ENCODE peak calls at places on chromosomes 5 and 9, in eight cellular contexts. One of them, this sample, is unnamed.

GRCh38 chr9:93071464-93071863 is 13.0 kb downstream of the SUSD3 start:
- DNase-seq in psoas muscle: no peak
- DNase-seq in epithelial cell of esophagus: peak; percentile 20
- DNase-seq in HepG2: peak; percentile 31
- DNase-seq in activated effector memory CD4-positive, alpha-beta T cell treated with Interleukin-2 at 50 U/mL for 16 hours: no peak
- DNase-seq in stimulated activated CD4-positive, alpha-beta T cell treated with anti-CD3 and anti-CD28 coated beads, Interleukin-4, amount 100 ng/mL, for 24 hours: no peak
- DNase-seq in WTC11: peak; percentile 62
- DNase-seq in AG09319: no peak
- DNase-seq in this sample: no peak

GRCh38 chr9:95425910-95426551 is 90.7 kb downstream of the PTCH1 start:
- DNase-seq in psoas muscle: no peak
- DNase-seq in epithelial cell of esophagus: peak; percentile 62
- DNase-seq in HepG2: peak; percentile 21
- DNase-seq in activated effector memory CD4-positive, alpha-beta T cell treated with Interleukin-2 at 50 U/mL for 16 hours: no peak
- DNase-seq in stimulated activated CD4-positive, alpha-beta T cell treated with anti-CD3 and anti-CD28 coated beads, Interleukin-4, amount 100 ng/mL, for 24 hours: no peak
- DNase-seq in WTC11: peak; percentile 41
- DNase-seq in AG09319: no peak
- DNase-seq in this sample: no peak

GRCh38 chr9:121692606-121693505 is 41.4 kb downstream of the DAB2IP start:
- DNase-seq in psoas muscle: peak; percentile 50
- DNase-seq in epithelial cell of esophagus: peak; percentile 34
- DNase-seq in HepG2: peak; percentile 81
- DNase-seq in activated effector memory CD4-positive, alpha-beta T cell treated with Interleukin-2 at 50 U/mL for 16 hours: no peak
- DNase-seq in stimulated activated CD4-positive, alpha-beta T cell treated with anti-CD3 and anti-CD28 coated beads, Interleukin-4, amount 100 ng/mL, for 24 hours: no peak
- DNase-seq in WTC11: no peak
- DNase-seq in AG09319: no peak
- DNase-seq in this sample: no peak

GRCh38 chr5:150350524-150351344 is 6.8 kb upstream of the TCOF1 start:
- DNase-seq in psoas muscle: peak; percentile 69
- DNase-seq in epithelial cell of esophagus: peak; percentile 76
- DNase-seq in HepG2: peak; percentile 91
- DNase-seq in activated effector memory CD4-positive, alpha-beta T cell treated with Interleukin-2 at 50 U/mL for 16 hours: peak; percentile 28
- DNase-seq in stimulated activated CD4-positive, alpha-beta T cell treated with anti-CD3 and anti-CD28 coated beads, Interleukin-4, amount 100 ng/mL, for 24 hours: peak; percentile 50
- DNase-seq in WTC11: peak; percentile 88
- DNase-seq in AG09319: peak; percentile 41
- DNase-seq in this sample: peak; percentile 31

GRCh38 chr9:95092321-95093072 is 225.0 kb downstream of the FANCC start:
- DNase-seq in psoas muscle: no peak
- DNase-seq in epithelial cell of esophagus: peak; percentile 75
- DNase-seq in HepG2: no peak
- DNase-seq in activated effector memory CD4-positive, alpha-beta T cell treated with Interleukin-2 at 50 U/mL for 16 hours: no peak
- DNase-seq in stimulated activated CD4-positive, alpha-beta T cell treated with anti-CD3 and anti-CD28 coated beads, Interleukin-4, amount 100 ng/mL, for 24 hours: no peak
- DNase-seq in WTC11: no peak
- DNase-seq in AG09319: no peak
- DNase-seq in this sample: no peak

GRCh38 chr9:110092792-110093191 is 115.2 kb downstream of the C9orf152 start:
- DNase-seq in psoas muscle: no peak
- DNase-seq in epithelial cell of esophagus: no peak
- DNase-seq in HepG2: no peak
- DNase-seq in activated effector memory CD4-positive, alpha-beta T cell treated with Interleukin-2 at 50 U/mL for 16 hours: no peak
- DNase-seq in stimulated activated CD4-positive, alpha-beta T cell treated with anti-CD3 and anti-CD28 coated beads, Interleukin-4, amount 100 ng/mL, for 24 hours: no peak
- DNase-seq in WTC11: no peak
- DNase-seq in AG09319: no peak
- DNase-seq in this sample: no peak

GRCh38 chr5:83957188-83957587 is 236.5 kb upstream of the HAPLN1 start:
- DNase-seq in psoas muscle: no peak
- DNase-seq in epithelial cell of esophagus: peak; percentile 2
- DNase-seq in HepG2: no peak
- DNase-seq in activated effector memory CD4-positive, alpha-beta T cell treated with Interleukin-2 at 50 U/mL for 16 hours: no peak
- DNase-seq in stimulated activated CD4-positive, alpha-beta T cell treated with anti-CD3 and anti-CD28 coated beads, Interleukin-4, amount 100 ng/mL, for 24 hours: no peak
- DNase-seq in WTC11: no peak
- DNase-seq in AG09319: no peak
- DNase-seq in this sample: no peak

GRCh38 chr9:38163518-38163917 is 94.5 kb upstream of the SHB start:
- DNase-seq in psoas muscle: no peak
- DNase-seq in epithelial cell of esophagus: no peak
- DNase-seq in HepG2: no peak
- DNase-seq in activated effector memory CD4-positive, alpha-beta T cell treated with Interleukin-2 at 50 U/mL for 16 hours: no peak
- DNase-seq in stimulated activated CD4-positive, alpha-beta T cell treated with anti-CD3 and anti-CD28 coated beads, Interleukin-4, amount 100 ng/mL, for 24 hours: no peak
- DNase-seq in WTC11: no peak
- DNase-seq in AG09319: no peak
- DNase-seq in this sample: no peak

GRCh38 chr9:87278971-87279731 is 218.5 kb upstream of the DAPK1 start:
- DNase-seq in psoas muscle: no peak
- DNase-seq in epithelial cell of esophagus: peak; percentile 55
- DNase-seq in HepG2: no peak
- DNase-seq in activated effector memory CD4-positive, alpha-beta T cell treated with Interleukin-2 at 50 U/mL for 16 hours: no peak
- DNase-seq in stimulated activated CD4-positive, alpha-beta T cell treated with anti-CD3 and anti-CD28 coated beads, Interleukin-4, amount 100 ng/mL, for 24 hours: no peak
- DNase-seq in WTC11: no peak
- DNase-seq in AG09319: no peak
- DNase-seq in this sample: no peak

GRCh38 chr9:130372057-130372456 is 72.7 kb upstream of the ASS1 start:
- DNase-seq in psoas muscle: no peak
- DNase-seq in epithelial cell of esophagus: peak; percentile 16
- DNase-seq in HepG2: no peak
- DNase-seq in activated effector memory CD4-positive, alpha-beta T cell treated with Interleukin-2 at 50 U/mL for 16 hours: no peak
- DNase-seq in stimulated activated CD4-positive, alpha-beta T cell treated with anti-CD3 and anti-CD28 coated beads, Interleukin-4, amount 100 ng/mL, for 24 hours: no peak
- DNase-seq in WTC11: no peak
- DNase-seq in AG09319: no peak
- DNase-seq in this sample: no peak

GRCh38 chr5:164324239-164324638 is 818.8 kb downstream of the MAT2B start:
- DNase-seq in psoas muscle: no peak
- DNase-seq in epithelial cell of esophagus: no peak
- DNase-seq in HepG2: no peak
- DNase-seq in activated effector memory CD4-positive, alpha-beta T cell treated with Interleukin-2 at 50 U/mL for 16 hours: no peak
- DNase-seq in stimulated activated CD4-positive, alpha-beta T cell treated with anti-CD3 and anti-CD28 coated beads, Interleukin-4, amount 100 ng/mL, for 24 hours: no peak
- DNase-seq in WTC11: no peak
- DNase-seq in AG09319: no peak
- DNase-seq in this sample: no peak

GRCh38 chr5:33679791-33680190 is 212.0 kb downstream of the ADAMTS12 start:
- DNase-seq in psoas muscle: no peak
- DNase-seq in epithelial cell of esophagus: no peak
- DNase-seq in HepG2: no peak
- DNase-seq in activated effector memory CD4-positive, alpha-beta T cell treated with Interleukin-2 at 50 U/mL for 16 hours: no peak
- DNase-seq in stimulated activated CD4-positive, alpha-beta T cell treated with anti-CD3 and anti-CD28 coated beads, Interleukin-4, amount 100 ng/mL, for 24 hours: no peak
- DNase-seq in WTC11: no peak
- DNase-seq in AG09319: no peak
- DNase-seq in this sample: no peak

GRCh38 chr5:126492939-126493338 is 69.7 kb downstream of the GRAMD2B start:
- DNase-seq in psoas muscle: no peak
- DNase-seq in epithelial cell of esophagus: peak; percentile 39
- DNase-seq in HepG2: peak; percentile 35
- DNase-seq in activated effector memory CD4-positive, alpha-beta T cell treated with Interleukin-2 at 50 U/mL for 16 hours: no peak
- DNase-seq in stimulated activated CD4-positive, alpha-beta T cell treated with anti-CD3 and anti-CD28 coated beads, Interleukin-4, amount 100 ng/mL, for 24 hours: no peak
- DNase-seq in WTC11: peak; percentile 23
- DNase-seq in AG09319: no peak
- DNase-seq in this sample: no peak

GRCh38 chr5:1479581-1480188 is 34.4 kb upstream of the SLC6A3 start:
- DNase-seq in psoas muscle: peak; percentile 44
- DNase-seq in epithelial cell of esophagus: peak; percentile 26
- DNase-seq in HepG2: peak; percentile 23
- DNase-seq in activated effector memory CD4-positive, alpha-beta T cell treated with Interleukin-2 at 50 U/mL for 16 hours: no peak
- DNase-seq in stimulated activated CD4-positive, alpha-beta T cell treated with anti-CD3 and anti-CD28 coated beads, Interleukin-4, amount 100 ng/mL, for 24 hours: peak; percentile 32
- DNase-seq in WTC11: peak; percentile 65
- DNase-seq in AG09319: peak; percentile 18
- DNase-seq in this sample: no peak

GRCh38 chr5:128774605-128775004 is 190.7 kb upstream of the SLC27A6 start:
- DNase-seq in psoas muscle: no peak
- DNase-seq in epithelial cell of esophagus: peak; percentile 21
- DNase-seq in HepG2: no peak
- DNase-seq in activated effector memory CD4-positive, alpha-beta T cell treated with Interleukin-2 at 50 U/mL for 16 hours: no peak
- DNase-seq in stimulated activated CD4-positive, alpha-beta T cell treated with anti-CD3 and anti-CD28 coated beads, Interleukin-4, amount 100 ng/mL, for 24 hours: no peak
- DNase-seq in WTC11: no peak
- DNase-seq in AG09319: no peak
- DNase-seq in this sample: no peak

GRCh38 chr5:112034614-112035013 is 277.6 kb upstream of the NREP start:
- DNase-seq in psoas muscle: no peak
- DNase-seq in epithelial cell of esophagus: no peak
- DNase-seq in HepG2: no peak
- DNase-seq in activated effector memory CD4-positive, alpha-beta T cell treated with Interleukin-2 at 50 U/mL for 16 hours: no peak
- DNase-seq in stimulated activated CD4-positive, alpha-beta T cell treated with anti-CD3 and anti-CD28 coated beads, Interleukin-4, amount 100 ng/mL, for 24 hours: no peak
- DNase-seq in WTC11: no peak
- DNase-seq in AG09319: no peak
- DNase-seq in this sample: no peak

GRCh38 chr9:134057751-134058701 is 9.8 kb downstream of the BRD3 start:
- DNase-seq in psoas muscle: no peak
- DNase-seq in epithelial cell of esophagus: no peak
- DNase-seq in HepG2: peak; percentile 77
- DNase-seq in activated effector memory CD4-positive, alpha-beta T cell treated with Interleukin-2 at 50 U/mL for 16 hours: no peak
- DNase-seq in stimulated activated CD4-positive, alpha-beta T cell treated with anti-CD3 and anti-CD28 coated beads, Interleukin-4, amount 100 ng/mL, for 24 hours: no peak
- DNase-seq in WTC11: no peak
- DNase-seq in AG09319: no peak
- DNase-seq in this sample: no peak

GRCh38 chr5:141850183-141850768 is 27.9 kb downstream of the PCDH1 start:
- DNase-seq in psoas muscle: no peak
- DNase-seq in epithelial cell of esophagus: no peak
- DNase-seq in HepG2: no peak
- DNase-seq in activated effector memory CD4-positive, alpha-beta T cell treated with Interleukin-2 at 50 U/mL for 16 hours: peak; percentile 18
- DNase-seq in stimulated activated CD4-positive, alpha-beta T cell treated with anti-CD3 and anti-CD28 coated beads, Interleukin-4, amount 100 ng/mL, for 24 hours: peak; percentile 42
- DNase-seq in WTC11: no peak
- DNase-seq in AG09319: no peak
- DNase-seq in this sample: peak; percentile 22

GRCh38 chr5:171872666-171873065 is 87.0 kb downstream of the SMIM23 start:
- DNase-seq in psoas muscle: no peak
- DNase-seq in epithelial cell of esophagus: no peak
- DNase-seq in HepG2: no peak
- DNase-seq in activated effector memory CD4-positive, alpha-beta T cell treated with Interleukin-2 at 50 U/mL for 16 hours: no peak
- DNase-seq in stimulated activated CD4-positive, alpha-beta T cell treated with anti-CD3 and anti-CD28 coated beads, Interleukin-4, amount 100 ng/mL, for 24 hours: no peak
- DNase-seq in WTC11: no peak
- DNase-seq in AG09319: no peak
- DNase-seq in this sample: no peak

GRCh38 chr5:61256474-61256873 is 75.6 kb upstream of the ZSWIM6 start:
- DNase-seq in psoas muscle: no peak
- DNase-seq in epithelial cell of esophagus: no peak
- DNase-seq in HepG2: no peak
- DNase-seq in activated effector memory CD4-positive, alpha-beta T cell treated with Interleukin-2 at 50 U/mL for 16 hours: no peak
- DNase-seq in stimulated activated CD4-positive, alpha-beta T cell treated with anti-CD3 and anti-CD28 coated beads, Interleukin-4, amount 100 ng/mL, for 24 hours: no peak
- DNase-seq in WTC11: no peak
- DNase-seq in AG09319: peak; percentile 15
- DNase-seq in this sample: no peak

GRCh38 chr9:89219637-89220036 is 41.0 kb upstream of the SHC3 start:
- DNase-seq in psoas muscle: no peak
- DNase-seq in epithelial cell of esophagus: no peak
- DNase-seq in HepG2: no peak
- DNase-seq in activated effector memory CD4-positive, alpha-beta T cell treated with Interleukin-2 at 50 U/mL for 16 hours: no peak
- DNase-seq in stimulated activated CD4-positive, alpha-beta T cell treated with anti-CD3 and anti-CD28 coated beads, Interleukin-4, amount 100 ng/mL, for 24 hours: no peak
- DNase-seq in WTC11: no peak
- DNase-seq in AG09319: no peak
- DNase-seq in this sample: no peak

GRCh38 chr5:10695055-10695649 is 65.9 kb downstream of the DAP start:
- DNase-seq in psoas muscle: peak; percentile 62
- DNase-seq in epithelial cell of esophagus: peak; percentile 77
- DNase-seq in HepG2: peak; percentile 16
- DNase-seq in activated effector memory CD4-positive, alpha-beta T cell treated with Interleukin-2 at 50 U/mL for 16 hours: no peak
- DNase-seq in stimulated activated CD4-positive, alpha-beta T cell treated with anti-CD3 and anti-CD28 coated beads, Interleukin-4, amount 100 ng/mL, for 24 hours: no peak
- DNase-seq in WTC11: peak; percentile 67
- DNase-seq in AG09319: no peak
- DNase-seq in this sample: no peak

GRCh38 chr9:16363073-16363781 is 507.2 kb downstream of the BNC2 start:
- DNase-seq in psoas muscle: no peak
- DNase-seq in epithelial cell of esophagus: no peak
- DNase-seq in HepG2: no peak
- DNase-seq in activated effector memory CD4-positive, alpha-beta T cell treated with Interleukin-2 at 50 U/mL for 16 hours: no peak
- DNase-seq in stimulated activated CD4-positive, alpha-beta T cell treated with anti-CD3 and anti-CD28 coated beads, Interleukin-4, amount 100 ng/mL, for 24 hours: no peak
- DNase-seq in WTC11: no peak
- DNase-seq in AG09319: no peak
- DNase-seq in this sample: no peak

GRCh38 chr5:56454219-56454862 is 221.2 kb upstream of the ANKRD55 start:
- DNase-seq in psoas muscle: no peak
- DNase-seq in epithelial cell of esophagus: no peak
- DNase-seq in HepG2: no peak
- DNase-seq in activated effector memory CD4-positive, alpha-beta T cell treated with Interleukin-2 at 50 U/mL for 16 hours: no peak
- DNase-seq in stimulated activated CD4-positive, alpha-beta T cell treated with anti-CD3 and anti-CD28 coated beads, Interleukin-4, amount 100 ng/mL, for 24 hours: no peak
- DNase-seq in WTC11: no peak
- DNase-seq in AG09319: no peak
- DNase-seq in this sample: no peak

GRCh38 chr9:93262537-93263310 is 78.8 kb downstream of the WNK2 start:
- DNase-seq in psoas muscle: no peak
- DNase-seq in epithelial cell of esophagus: no peak
- DNase-seq in HepG2: no peak
- DNase-seq in activated effector memory CD4-positive, alpha-beta T cell treated with Interleukin-2 at 50 U/mL for 16 hours: no peak
- DNase-seq in stimulated activated CD4-positive, alpha-beta T cell treated with anti-CD3 and anti-CD28 coated beads, Interleukin-4, amount 100 ng/mL, for 24 hours: no peak
- DNase-seq in WTC11: peak; percentile 12
- DNase-seq in AG09319: no peak
- DNase-seq in this sample: peak; percentile 5

GRCh38 chr9:128787583-128788156 is 617 bp downstream of the TBC1D13 start:
- DNase-seq in psoas muscle: no peak
- DNase-seq in epithelial cell of esophagus: peak; percentile 26
- DNase-seq in HepG2: no peak
- DNase-seq in activated effector memory CD4-positive, alpha-beta T cell treated with Interleukin-2 at 50 U/mL for 16 hours: no peak
- DNase-seq in stimulated activated CD4-positive, alpha-beta T cell treated with anti-CD3 and anti-CD28 coated beads, Interleukin-4, amount 100 ng/mL, for 24 hours: no peak
- DNase-seq in WTC11: no peak
- DNase-seq in AG09319: no peak
- DNase-seq in this sample: no peak

GRCh38 chr5:159262472-159262858 is 625 bp upstream of the UBLCP1 start:
- DNase-seq in psoas muscle: no peak
- DNase-seq in epithelial cell of esophagus: peak; percentile 74
- DNase-seq in HepG2: no peak
- DNase-seq in activated effector memory CD4-positive, alpha-beta T cell treated with Interleukin-2 at 50 U/mL for 16 hours: no peak
- DNase-seq in stimulated activated CD4-positive, alpha-beta T cell treated with anti-CD3 and anti-CD28 coated beads, Interleukin-4, amount 100 ng/mL, for 24 hours: no peak
- DNase-seq in WTC11: no peak
- DNase-seq in AG09319: no peak
- DNase-seq in this sample: no peak

GRCh38 chr9:125989524-125990180 is 242.5 kb downstream of the PBX3 start:
- DNase-seq in psoas muscle: no peak
- DNase-seq in epithelial cell of esophagus: no peak
- DNase-seq in HepG2: no peak
- DNase-seq in activated effector memory CD4-positive, alpha-beta T cell treated with Interleukin-2 at 50 U/mL for 16 hours: no peak
- DNase-seq in stimulated activated CD4-positive, alpha-beta T cell treated with anti-CD3 and anti-CD28 coated beads, Interleukin-4, amount 100 ng/mL, for 24 hours: no peak
- DNase-seq in WTC11: no peak
- DNase-seq in AG09319: no peak
- DNase-seq in this sample: no peak

GRCh38 chr9:93955356-93956182 is 414 bp upstream of the BARX1 start:
- DNase-seq in psoas muscle: no peak
- DNase-seq in epithelial cell of esophagus: no peak
- DNase-seq in HepG2: no peak
- DNase-seq in activated effector memory CD4-positive, alpha-beta T cell treated with Interleukin-2 at 50 U/mL for 16 hours: no peak
- DNase-seq in stimulated activated CD4-positive, alpha-beta T cell treated with anti-CD3 and anti-CD28 coated beads, Interleukin-4, amount 100 ng/mL, for 24 hours: no peak
- DNase-seq in WTC11: peak; percentile 70
- DNase-seq in AG09319: no peak
- DNase-seq in this sample: no peak

GRCh38 chr5:178404987-178405386 is 172.4 kb upstream of the PHYKPL start:
- DNase-seq in psoas muscle: no peak
- DNase-seq in epithelial cell of esophagus: no peak
- DNase-seq in HepG2: no peak
- DNase-seq in activated effector memory CD4-positive, alpha-beta T cell treated with Interleukin-2 at 50 U/mL for 16 hours: no peak
- DNase-seq in stimulated activated CD4-positive, alpha-beta T cell treated with anti-CD3 and anti-CD28 coated beads, Interleukin-4, amount 100 ng/mL, for 24 hours: no peak
- DNase-seq in WTC11: no peak
- DNase-seq in AG09319: no peak
- DNase-seq in this sample: no peak

GRCh38 chr9:89878687-89879086 is 273.9 kb downstream of the GADD45G start:
- DNase-seq in psoas muscle: peak; percentile 83
- DNase-seq in epithelial cell of esophagus: no peak
- DNase-seq in HepG2: peak; percentile 12
- DNase-seq in activated effector memory CD4-positive, alpha-beta T cell treated with Interleukin-2 at 50 U/mL for 16 hours: no peak
- DNase-seq in stimulated activated CD4-positive, alpha-beta T cell treated with anti-CD3 and anti-CD28 coated beads, Interleukin-4, amount 100 ng/mL, for 24 hours: no peak
- DNase-seq in WTC11: no peak
- DNase-seq in AG09319: no peak
- DNase-seq in this sample: no peak

GRCh38 chr5:150146862-150147579 is 8.6 kb downstream of the PDGFRB start:
- DNase-seq in psoas muscle: no peak
- DNase-seq in epithelial cell of esophagus: no peak
- DNase-seq in HepG2: no peak
- DNase-seq in activated effector memory CD4-positive, alpha-beta T cell treated with Interleukin-2 at 50 U/mL for 16 hours: no peak
- DNase-seq in stimulated activated CD4-positive, alpha-beta T cell treated with anti-CD3 and anti-CD28 coated beads, Interleukin-4, amount 100 ng/mL, for 24 hours: no peak
- DNase-seq in WTC11: no peak
- DNase-seq in AG09319: no peak
- DNase-seq in this sample: no peak

GRCh38 chr9:24487946-24488345 is 57.8 kb downstream of the IZUMO3 start:
- DNase-seq in psoas muscle: no peak
- DNase-seq in epithelial cell of esophagus: no peak
- DNase-seq in HepG2: no peak
- DNase-seq in activated effector memory CD4-positive, alpha-beta T cell treated with Interleukin-2 at 50 U/mL for 16 hours: no peak
- DNase-seq in stimulated activated CD4-positive, alpha-beta T cell treated with anti-CD3 and anti-CD28 coated beads, Interleukin-4, amount 100 ng/mL, for 24 hours: no peak
- DNase-seq in WTC11: no peak
- DNase-seq in AG09319: no peak
- DNase-seq in this sample: no peak

GRCh38 chr9:32551491-32552049 is 557 bp upstream of the SMIM27 start:
- DNase-seq in psoas muscle: peak; percentile 18
- DNase-seq in epithelial cell of esophagus: peak; percentile 34
- DNase-seq in HepG2: peak; percentile 14
- DNase-seq in activated effector memory CD4-positive, alpha-beta T cell treated with Interleukin-2 at 50 U/mL for 16 hours: peak; percentile 29
- DNase-seq in stimulated activated CD4-positive, alpha-beta T cell treated with anti-CD3 and anti-CD28 coated beads, Interleukin-4, amount 100 ng/mL, for 24 hours: peak; percentile 57
- DNase-seq in WTC11: no peak
- DNase-seq in AG09319: no peak
- DNase-seq in this sample: peak; percentile 43

This sample was measured in activated T-helper 2 cell treated with anti-CD3 and anti-CD28 coated beads, Interferon-gamma antibody, Interleukin-2, Interleukin-4, amounts not matched to agents 10 μg/mL and 5 μg/mL and 100 μg/mL, durations not matched to agents 14 hours and 24 hours and 36 hours.